ENCODE peak calls at places on chromosomes 7 and 10, in ten cellular contexts. O is amniotic stem cell; K is SW 1271; F is LoVo; C is activated naive CD8-positive, alpha-beta T cell treated with anti-CD3 and anti-CD28 coated beads, Interleukin-2, amount 10 ng/mL, durations not matched to agents 7 days and 5 days; M is stimulated activated CD4-positive, alpha-beta T cell treated with anti-CD3 and anti-CD28 coated beads, Interleukin-15, amount 100 ng/mL, for 48 hours; B is neural progenitor cell; I is activated CD8-positive, alpha-beta memory T cell treated with anti-CD3 and anti-CD28 coated beads for 48 hours; N is hepatocyte; T is retinal pigment epithelial cell. P is an unnamed sample.

GRCh38 chr7:83581667-83582435 is 67.1 kb downstream of the SEMA3E start:
- DNase-seq in T (no peak), B (no peak), I (no peak), O (no peak), N (no peak), C (no peak), M (no peak), K (no peak), F (no peak), P (no peak)

GRCh38 chr10:60414111-60414510 is 24.4 kb upstream of the ANK3 start:
- DNase-seq in B (no peak), T (no peak), C (no peak), I (no peak), F (no peak), M (no peak), K (no peak), N (no peak), O (no peak), P (no peak)

GRCh38 chr7:123271856-123272255 is 72.1 kb upstream of the SLC13A1 start:
- DNase-seq in I (no peak), O (no peak), F (no peak), M (no peak), K (no peak), B (no peak), T (no peak), C (no peak), N (no peak), P (no peak)

GRCh38 chr7:135129579-135129978 is 18.3 kb upstream of the TMEM140 start:
- DNase-seq in C (no peak), K (no peak), B (no peak), I (no peak), O (no peak), F (no peak), T (no peak), N (no peak), M (no peak), P (no peak)

GRCh38 chr10:52954407-52954806 is 181.8 kb upstream of the MBL2 start:
- DNase-seq in K (no peak), C (no peak), B (no peak), T (no peak), O (no peak), N (no peak), I (no peak), F (peak), M (no peak), P (no peak)

GRCh38 chr7:133230591-133231194 is 22.2 kb upstream of the EXOC4 start:
- DNase-seq in K (no peak), N (peak), T (no peak), F (peak), B (peak), M (peak), C (no peak), I (no peak), O (no peak), P (peak)

GRCh38 chr7:22127835-22128527 is 182.3 kb upstream of the CDCA7L start:
- DNase-seq in K (no peak), F (no peak), O (no peak), I (no peak), C (no peak), T (no peak), B (no peak), M (no peak), N (no peak), P (no peak)

GRCh38 chr10:117240105-117240729 is 697 bp upstream of the SLC18A2 start:
- DNase-seq in N (no peak), T (no peak), C (no peak), O (no peak), K (no peak), F (no peak), M (no peak), I (no peak), B (no peak), P (no peak)

GRCh38 chr10:103054621-103055020 is 136.5 kb downstream of the CNNM2 start:
- DNase-seq in T (no peak), K (no peak), I (no peak), F (no peak), C (no peak), O (no peak), B (no peak), N (no peak), M (no peak), P (no peak)

GRCh38 chr10:69769395-69769989 is 32.2 kb upstream of the COL13A1 start:
- DNase-seq in T (peak), N (peak), B (peak), K (no peak), O (peak), M (no peak), C (no peak), I (no peak), F (peak), P (no peak)

GRCh38 chr10:47036771-47037170 is 125.5 kb downstream of the PTPN20 start:
- DNase-seq in F (no peak), K (no peak), T (no peak), M (no peak), I (no peak), C (peak), N (no peak), B (no peak), O (no peak), P (no peak)

GRCh38 chr10:6558759-6559429 is 21.2 kb downstream of the PRKCQ start:
- DNase-seq in O (no peak), T (no peak), M (no peak), B (no peak), K (no peak), C (no peak), I (no peak), F (no peak), N (no peak), P (no peak)